ENCODE peak calls at places on chromosomes 6 and 20, in four cellular contexts. One of them, this sample, is unnamed.
A peak's percentile ranks its signal among the peaks of the same experiment; 100 is the strongest.

GRCh38 chr6:5121956-5122355 is 36.8 kb downstream of the PPP1R3G start:
- DNase-seq in esophagus squamous epithelium: no peak
- DNase-seq in lower leg skin: no peak
- DNase-seq in IMR-90: no peak
- DNase-seq in this sample: no peak

GRCh38 chr6:114007451-114007953 is 36.6 kb upstream of the HDAC2 start:
- DNase-seq in esophagus squamous epithelium: no peak
- DNase-seq in lower leg skin: no peak
- DNase-seq in IMR-90: no peak
- DNase-seq in this sample: no peak

GRCh38 chr20:25233016-25233772 is 14.7 kb upstream of the PYGB start:
- DNase-seq in esophagus squamous epithelium: no peak
- DNase-seq in lower leg skin: peak; percentile 66
- DNase-seq in IMR-90: peak; percentile 65
- DNase-seq in this sample: no peak

GRCh38 chr20:46712056-46712636 is 2.7 kb downstream of the SLC2A10 start:
- DNase-seq in esophagus squamous epithelium: no peak
- DNase-seq in lower leg skin: no peak
- DNase-seq in IMR-90: no peak
- DNase-seq in this sample: no peak

GRCh38 chr6:137231895-137232294 is 12.7 kb upstream of the IFNGR1 start:
- DNase-seq in esophagus squamous epithelium: no peak
- DNase-seq in lower leg skin: no peak
- DNase-seq in IMR-90: no peak
- DNase-seq in this sample: no peak

GRCh38 chr20:37521091-37521771 is at the start of gene NNAT:
- DNase-seq in esophagus squamous epithelium: no peak
- DNase-seq in lower leg skin: no peak
- DNase-seq in IMR-90: no peak
- DNase-seq in this sample: no peak

GRCh38 chr20:62740286-62741141 is 31.9 kb downstream of the NTSR1 start:
- DNase-seq in esophagus squamous epithelium: peak; percentile 57
- DNase-seq in lower leg skin: no peak
- DNase-seq in IMR-90: peak; percentile 95
- DNase-seq in this sample: peak; percentile 44

GRCh38 chr6:135358907-135359459 is 138.6 kb downstream of the AHI1 start:
- DNase-seq in esophagus squamous epithelium: no peak
- DNase-seq in lower leg skin: no peak
- DNase-seq in IMR-90: peak; percentile 67
- DNase-seq in this sample: no peak

GRCh38 chr6:160201056-160201455 is 57.6 kb downstream of the SLC22A2 start:
- DNase-seq in esophagus squamous epithelium: no peak
- DNase-seq in lower leg skin: no peak
- DNase-seq in IMR-90: no peak
- DNase-seq in this sample: no peak

GRCh38 chr6:46438245-46438644 is 53.0 kb downstream of the RCAN2 start:
- DNase-seq in esophagus squamous epithelium: no peak
- DNase-seq in lower leg skin: no peak
- DNase-seq in IMR-90: no peak
- DNase-seq in this sample: no peak

GRCh38 chr6:152380993-152381898 is 255.9 kb downstream of the SYNE1 start:
- DNase-seq in esophagus squamous epithelium: no peak
- DNase-seq in lower leg skin: peak; percentile 76
- DNase-seq in IMR-90: peak; percentile 97
- DNase-seq in this sample: peak; percentile 80

GRCh38 chr6:109458774-109459531 is 3.4 kb upstream of the MICAL1 start:
- DNase-seq in esophagus squamous epithelium: no peak
- DNase-seq in lower leg skin: no peak
- DNase-seq in IMR-90: no peak
- DNase-seq in this sample: no peak

GRCh38 chr6:107491791-107492674 is 2.1 kb downstream of the SOBP start:
- DNase-seq in esophagus squamous epithelium: no peak
- DNase-seq in lower leg skin: no peak
- DNase-seq in IMR-90: peak; percentile 56
- DNase-seq in this sample: peak; percentile 47

GRCh38 chr6:107493158-107494057 is 3.5 kb downstream of the SOBP start:
- DNase-seq in esophagus squamous epithelium: no peak
- DNase-seq in lower leg skin: no peak
- DNase-seq in IMR-90: peak; percentile 67
- DNase-seq in this sample: peak; percentile 38

GRCh38 chr6:107496892-107497684 is 7.2 kb downstream of the SOBP start:
- DNase-seq in esophagus squamous epithelium: no peak
- DNase-seq in lower leg skin: no peak
- DNase-seq in IMR-90: no peak
- DNase-seq in this sample: no peak

GRCh38 chr6:107496041-107496440 is 6.1 kb downstream of the SOBP start:
- DNase-seq in esophagus squamous epithelium: no peak
- DNase-seq in lower leg skin: no peak
- DNase-seq in IMR-90: no peak
- DNase-seq in this sample: no peak

GRCh38 chr6:107495196-107495643 is 5.3 kb downstream of the SOBP start:
- DNase-seq in esophagus squamous epithelium: no peak
- DNase-seq in lower leg skin: no peak
- DNase-seq in IMR-90: peak; percentile 78
- DNase-seq in this sample: peak; percentile 39
- TF ChIP-seq POLR2A in esophagus squamous epithelium: no peak
- TF ChIP-seq POLR2A in lower leg skin: no peak
- TF ChIP-seq POLR2A in IMR-90: no peak
- TF ChIP-seq POLR2A in this sample: no peak

GRCh38 chr6:11217360-11218076 is 14.9 kb downstream of the NEDD9 start:
- DNase-seq in esophagus squamous epithelium: no peak
- DNase-seq in lower leg skin: no peak
- DNase-seq in IMR-90: no peak
- DNase-seq in this sample: no peak

GRCh38 chr6:11218077-11218392 is 14.4 kb downstream of the NEDD9 start:
- DNase-seq in esophagus squamous epithelium: no peak
- DNase-seq in lower leg skin: no peak
- DNase-seq in IMR-90: no peak
- DNase-seq in this sample: no peak

GRCh38 chr6:11221623-11222384 is 10.7 kb downstream of the NEDD9 start:
- DNase-seq in esophagus squamous epithelium: no peak
- DNase-seq in lower leg skin: no peak
- DNase-seq in IMR-90: no peak
- DNase-seq in this sample: no peak

GRCh38 chr6:11218477-11218826 is 14.0 kb downstream of the NEDD9 start:
- DNase-seq in esophagus squamous epithelium: no peak
- DNase-seq in lower leg skin: no peak
- DNase-seq in IMR-90: no peak
- DNase-seq in this sample: no peak

DNA sequence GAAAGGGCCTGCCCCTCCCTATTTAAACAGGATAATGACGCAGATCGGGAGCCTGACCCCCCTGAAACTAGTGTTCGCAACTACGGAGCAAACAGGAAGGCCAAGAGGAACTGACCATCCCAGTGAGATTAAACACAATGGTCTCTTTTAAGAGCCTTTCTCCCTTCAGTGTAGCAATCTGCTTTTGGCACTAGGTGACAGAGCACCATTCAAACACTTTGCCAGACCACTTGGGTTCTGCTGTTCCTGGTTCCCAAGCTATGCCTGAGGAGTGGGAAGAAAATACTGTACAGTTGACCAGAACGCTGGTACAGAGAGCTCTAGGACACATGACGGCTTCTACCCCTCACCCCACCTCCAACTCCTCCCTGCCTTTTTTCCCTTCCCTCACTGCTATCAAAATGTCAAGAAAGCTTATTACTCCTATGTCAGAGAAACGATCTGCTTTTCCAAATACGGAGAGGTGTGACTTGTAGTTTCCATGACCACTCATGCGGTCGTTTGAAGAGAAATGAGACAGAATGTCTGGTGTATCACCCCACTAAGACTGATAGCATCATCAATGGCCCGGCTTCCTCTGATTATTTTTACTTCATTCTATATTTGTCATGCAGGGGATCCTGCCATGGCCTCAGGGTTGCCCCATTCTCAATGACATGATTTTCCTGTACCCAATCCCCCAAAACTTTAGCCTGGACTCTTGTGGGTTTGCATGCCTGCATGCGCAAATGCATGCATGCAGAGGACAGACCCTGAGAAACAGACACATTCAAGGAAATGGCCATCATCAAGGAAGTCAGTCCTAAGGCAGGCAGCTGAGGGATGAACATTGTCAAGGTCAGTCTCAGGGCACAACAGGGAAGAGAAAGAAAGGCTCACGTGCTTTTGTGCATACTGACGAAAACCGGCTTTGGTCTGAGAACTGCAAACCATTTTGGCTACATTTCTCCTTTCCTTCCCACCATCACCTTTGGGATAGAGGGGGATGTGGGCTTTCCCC is 13.3 kb downstream of the NEDD9 start:
- DNase-seq in esophagus squamous epithelium: no peak
- DNase-seq in lower leg skin: no peak
- DNase-seq in IMR-90: no peak
- DNase-seq in this sample: no peak
- TF ChIP-seq POLR2A in esophagus squamous epithelium: peak; percentile 18
- TF ChIP-seq POLR2A in lower leg skin: no peak
- TF ChIP-seq POLR2A in IMR-90: peak; percentile 36
- TF ChIP-seq POLR2A in this sample: no peak

GRCh38 chr6:138499303-138499991 is at the start of gene NHSL1:
- DNase-seq in esophagus squamous epithelium: no peak
- DNase-seq in lower leg skin: no peak
- DNase-seq in IMR-90: peak; percentile 26
- DNase-seq in this sample: no peak
- TF ChIP-seq POLR2A in esophagus squamous epithelium: no peak
- TF ChIP-seq POLR2A in lower leg skin: no peak
- TF ChIP-seq POLR2A in IMR-90: no peak
- TF ChIP-seq POLR2A in this sample: no peak

GRCh38 chr6:28349892-28350737 is at the start of gene ZKSCAN3:
- DNase-seq in esophagus squamous epithelium: peak; percentile 41
- DNase-seq in lower leg skin: peak; percentile 79
- DNase-seq in IMR-90: peak; percentile 73
- DNase-seq in this sample: peak; percentile 80
- TF ChIP-seq POLR2A in esophagus squamous epithelium: peak; percentile 40
- TF ChIP-seq POLR2A in lower leg skin: no peak
- TF ChIP-seq POLR2A in IMR-90: no peak
- TF ChIP-seq POLR2A in this sample: peak; percentile 28

GRCh38 chr20:64052987-64053840 is 3.8 kb upstream of the SOX18 start:
- DNase-seq in esophagus squamous epithelium: no peak
- DNase-seq in lower leg skin: no peak
- DNase-seq in IMR-90: no peak
- DNase-seq in this sample: no peak

GRCh38 chr20:64050261-64051032 is 1.0 kb upstream of the SOX18 start:
- DNase-seq in esophagus squamous epithelium: no peak
- DNase-seq in lower leg skin: no peak
- DNase-seq in IMR-90: no peak
- DNase-seq in this sample: no peak

GRCh38 chr20:64052326-64052722 is 2.9 kb upstream of the SOX18 start:
- DNase-seq in esophagus squamous epithelium: no peak
- DNase-seq in lower leg skin: no peak
- DNase-seq in IMR-90: no peak
- DNase-seq in this sample: no peak

GRCh38 chr20:64051033-64051452 is 1.6 kb upstream of the SOX18 start:
- DNase-seq in esophagus squamous epithelium: no peak
- DNase-seq in lower leg skin: no peak
- DNase-seq in IMR-90: no peak
- DNase-seq in this sample: no peak

GRCh38 chr20:64051532-64052325 is 2.3 kb upstream of the SOX18 start:
- DNase-seq in esophagus squamous epithelium: no peak
- DNase-seq in lower leg skin: no peak
- DNase-seq in IMR-90: no peak
- DNase-seq in this sample: peak; percentile 92
- TF ChIP-seq POLR2A in esophagus squamous epithelium: peak; percentile 17
- TF ChIP-seq POLR2A in lower leg skin: no peak
- TF ChIP-seq POLR2A in IMR-90: no peak
- TF ChIP-seq POLR2A in this sample: peak; percentile 38

GRCh38 chr20:3045816-3046676 is at the start of gene MRPS26:
- DNase-seq in esophagus squamous epithelium: peak; percentile 28
- DNase-seq in lower leg skin: peak; percentile 80
- DNase-seq in IMR-90: peak; percentile 81
- DNase-seq in this sample: peak; percentile 93
- TF ChIP-seq POLR2A in esophagus squamous epithelium: peak; percentile 66
- TF ChIP-seq POLR2A in lower leg skin: no peak
- TF ChIP-seq POLR2A in IMR-90: no peak
- TF ChIP-seq POLR2A in this sample: no peak